ENCODE peak calls at places on chromosome 2, in eight cellular contexts. K is cardiac muscle cell, F is neural progenitor cell, I is small intestine, S is stomach, Z is IMR-90, C is uterus, A is tibial nerve. O is an unnamed sample. For H3K4me1, the result is how much of the 10 kb centered on the place peaks cover.

GRCh38 chr2:9782197-9782719 is 61.0 kb upstream of the TAF1B start:
- DNase-seq in S (no peak), A (no peak), C (no peak), K (no peak), F (no peak), Z (no peak), I (peak), O (no peak)

GRCh38 chr2:31335921-31336570 is 78.5 kb downstream of the XDH start:
- DNase-seq in S (no peak), C (no peak), K (no peak), A (no peak), Z (peak), F (no peak), I (no peak), O (no peak)

GRCh38 chr2:172226244-172227061 is 123.8 kb upstream of the DLX2 start:
- DNase-seq in A (no peak), Z (no peak), C (no peak), I (peak), F (no peak), K (no peak), S (peak), O (no peak)

GRCh38 chr2:226953826-226954225 is 118.0 kb downstream of the RHBDD1 start:
- DNase-seq in Z (no peak), C (no peak), I (no peak), S (no peak), A (no peak), K (no peak), F (no peak), O (no peak)

GRCh38 chr2:229870903-229871650 is 50.7 kb downstream of the TRIP12 start:
- DNase-seq in Z (peak), F (no peak), C (no peak), I (no peak), A (no peak), S (no peak), K (no peak), O (no peak)

GRCh38 chr2:159010340-159010739 is 41.9 kb downstream of the TANC1 start:
- DNase-seq in C (no peak), I (no peak), K (no peak), A (no peak), Z (peak), S (no peak), F (no peak), O (no peak)

GRCh38 chr2:188725981-188726380 is 248.2 kb upstream of the COL3A1 start:
- DNase-seq in I (no peak), F (no peak), Z (peak), K (no peak), S (no peak), C (no peak), A (no peak), O (no peak)

GRCh38 chr2:170763232-170763631 is 6.9 kb upstream of the ERICH2 start:
- DNase-seq in K (no peak), S (no peak), F (no peak), Z (no peak), C (no peak), I (no peak), A (no peak), O (no peak)

GRCh38 chr2:15770606-15771005 is 169.7 kb upstream of the MYCN start:
- DNase-seq in Z (no peak), S (no peak), A (no peak), C (no peak), F (no peak), K (no peak), I (no peak), O (no peak)

GRCh38 chr2:225582355-225583116 is 183.0 kb downstream of the NYAP2 start:
- DNase-seq in Z (no peak), A (no peak), K (no peak), C (no peak), F (no peak), S (no peak), I (no peak), O (no peak)

GRCh38 chr2:241309684-241310117 is 5.8 kb downstream of the HDLBP start:
- DNase-seq in Z (peak), F (no peak), I (peak), A (no peak), C (no peak), K (no peak), S (peak), O (no peak)

GRCh38 chr2:225124311-225124832 is 82.1 kb upstream of the DOCK10 start:
- DNase-seq in S (no peak), K (no peak), A (no peak), Z (peak), I (no peak), F (no peak), C (no peak), O (no peak)

GRCh38 chr2:9030882-9031645 is 27.6 kb upstream of the MBOAT2 start:
- DNase-seq in C (no peak), K (no peak), F (no peak), S (no peak), I (no peak), A (no peak), Z (peak), O (no peak)

GRCh38 chr2:217899231-217900009 is 103.4 kb downstream of the TNS1 start:
- DNase-seq in S (peak), C (peak), K (peak), I (peak), F (peak), A (peak), Z (peak), O (peak)

GRCh38 chr2:101815154-101815553 is 117.6 kb downstream of the MAP4K4 start:
- DNase-seq in I (no peak), C (no peak), K (no peak), S (no peak), A (no peak), Z (no peak), F (no peak), O (no peak)

GRCh38 chr2:33777791-33778190 is 178.7 kb upstream of the FAM98A start:
- DNase-seq in F (no peak), Z (no peak), S (no peak), A (no peak), K (no peak), I (no peak), C (no peak), O (no peak)

GRCh38 chr2:16774091-16774490 is 108.5 kb upstream of the CYRIA start:
- DNase-seq in C (no peak), S (no peak), I (no peak), Z (no peak), F (no peak), A (no peak), K (no peak), O (no peak)

GRCh38 chr2:39240758-39241157 is 3.0 kb downstream of the CDKL4 start:
- DNase-seq in K (no peak), F (no peak), I (no peak), Z (no peak), S (no peak), C (no peak), A (no peak), O (no peak)
- H3K4me1 ChIP-seq in K (under half), F (under half), I (under half), Z (under half), S (under half), C (under half), A (under half), O (under half)

DNA sequence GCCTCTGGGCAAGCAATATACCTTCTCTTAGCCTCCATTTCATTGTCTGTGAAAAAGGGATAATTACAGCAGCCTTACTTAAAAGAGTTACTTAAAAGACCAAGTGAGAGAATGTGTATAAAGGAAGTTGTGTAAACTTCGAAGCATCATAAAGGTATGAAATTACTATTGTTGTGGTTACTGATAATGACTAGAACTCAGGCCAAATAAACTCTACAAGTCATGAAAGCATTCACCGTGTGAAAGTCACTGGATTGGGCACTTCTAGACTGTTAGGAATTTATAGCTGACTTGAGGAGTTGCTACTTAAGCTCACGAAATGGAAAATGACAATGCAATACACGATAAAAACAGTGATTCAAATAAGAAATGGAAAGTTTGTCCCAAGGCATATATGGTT is 67.4 kb upstream of the HAAO start:
- DNase-seq in I (no peak), S (no peak), C (no peak), Z (no peak), A (no peak), F (no peak), K (no peak), O (no peak)
- H3K4me1 ChIP-seq in I (under half), S (under half), C (under half), Z (under half), A (under half), F (under half), K (under half), O (under half)

GRCh38 chr2:36368438-36368837 is 12.9 kb downstream of the CRIM1 start:
- DNase-seq in K (no peak), S (no peak), F (no peak), C (no peak), Z (no peak), I (no peak), A (no peak), O (no peak)

GRCh38 chr2:36369711-36370110 is 14.1 kb downstream of the CRIM1 start:
- DNase-seq in F (no peak), C (no peak), Z (no peak), S (no peak), I (no peak), K (no peak), A (no peak), O (no peak)

GRCh38 chr2:36369163-36369562 is 13.6 kb downstream of the CRIM1 start:
- DNase-seq in K (no peak), Z (no peak), F (no peak), S (no peak), A (no peak), C (no peak), I (no peak), O (no peak)

GRCh38 chr2:36367497-36368353 is 12.1 kb downstream of the CRIM1 start:
- DNase-seq in C (no peak), I (peak), Z (no peak), K (no peak), F (peak), S (no peak), A (no peak), O (no peak)

GRCh38 chr2:36366491-36367120 is 11.0 kb downstream of the CRIM1 start:
- DNase-seq in Z (no peak), A (no peak), F (no peak), S (no peak), K (no peak), C (no peak), I (no peak), O (no peak)
- H3K4me1 ChIP-seq in Z (under half), A (half or more), F (half or more), S (under half), K (under half), C (under half), I (under half), O (half or more)

DNA sequence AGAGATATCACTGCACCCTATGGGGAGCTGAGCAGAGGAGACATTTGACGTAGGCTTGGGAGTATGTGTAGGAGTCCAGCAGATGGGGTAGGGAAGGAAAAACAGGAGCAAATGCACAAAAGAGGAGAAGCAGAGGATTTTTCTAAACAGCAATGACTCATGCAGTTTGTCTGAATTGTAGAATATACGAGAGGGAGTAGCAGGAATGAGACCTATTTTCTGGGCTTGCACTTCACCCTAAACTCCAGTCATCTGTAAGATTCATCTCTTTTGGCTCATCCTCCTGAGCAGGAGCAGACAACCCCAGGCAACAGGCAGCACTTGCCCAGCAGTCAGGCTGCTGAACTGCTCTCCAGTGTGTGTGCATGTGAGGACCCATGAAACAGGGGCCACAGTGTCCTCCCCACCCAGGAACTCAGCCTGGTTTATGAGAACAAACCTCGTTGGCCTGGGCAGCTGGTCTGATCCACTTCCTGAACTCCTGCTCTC is 100.2 kb upstream of the CDC42EP3 start:
- DNase-seq in S (no peak), A (no peak), C (peak), K (no peak), I (no peak), Z (peak), F (no peak), O (no peak)
- H3K4me1 ChIP-seq in S (under half), A (half or more), C (under half), K (under half), I (under half), Z (under half), F (under half), O (under half)

GRCh38 chr2:69082430-69082997 is 69.5 kb downstream of the ANTXR1 start:
- DNase-seq in I (peak), K (no peak), S (peak), F (no peak), Z (peak), A (peak), C (peak), O (peak)

GRCh38 chr2:69083126-69083733 is 70.3 kb downstream of the ANTXR1 start:
- DNase-seq in F (no peak), A (no peak), S (no peak), Z (peak), K (no peak), C (no peak), I (no peak), O (no peak)

GRCh38 chr2:69081757-69082156 is 68.8 kb downstream of the ANTXR1 start:
- DNase-seq in A (no peak), F (no peak), S (no peak), C (no peak), K (no peak), Z (no peak), I (no peak), O (no peak)

GRCh38 chr2:69086466-69086865 is 73.5 kb downstream of the ANTXR1 start:
- DNase-seq in Z (no peak), A (no peak), F (no peak), S (no peak), C (no peak), I (no peak), K (no peak), O (no peak)

GRCh38 chr2:69084492-69084891 is 71.5 kb downstream of the ANTXR1 start:
- DNase-seq in A (no peak), F (no peak), K (no peak), I (no peak), C (no peak), Z (no peak), S (no peak), O (no peak)
- H3K4me1 ChIP-seq in A (half or more), F (under half), K (under half), I (under half), C (under half), Z (under half), S (under half), O (under half)

DNA sequence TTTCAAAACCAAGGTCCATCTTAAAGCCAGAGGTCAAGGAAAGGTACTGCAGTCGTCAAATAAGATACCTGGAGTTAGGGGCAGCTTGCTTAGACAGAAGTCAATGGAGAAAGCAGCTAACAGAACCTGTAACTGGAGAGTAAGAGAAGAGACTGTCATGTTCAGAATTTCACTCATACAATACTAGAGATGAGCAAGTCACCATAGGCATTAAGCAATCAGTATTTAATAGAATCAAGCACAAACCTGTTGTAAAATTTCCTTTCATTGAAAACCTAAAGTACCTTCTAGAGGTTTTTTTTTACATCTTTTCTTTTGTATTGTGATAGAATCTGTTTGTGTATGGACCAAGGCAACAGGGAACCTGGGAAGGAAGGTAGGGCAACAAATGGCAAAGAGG is 183.4 kb upstream of the ERBB4 start:
- DNase-seq in C (no peak), A (no peak), I (no peak), F (no peak), K (no peak), S (no peak), Z (no peak), O (no peak)
- H3K4me1 ChIP-seq in C (under half), A (under half), I (under half), F (under half), K (under half), S (under half), Z (under half), O (half or more)

GRCh38 chr2:98509542-98510321 is 65.1 kb downstream of the INPP4A start:
- DNase-seq in C (no peak), A (no peak), Z (no peak), I (no peak), K (no peak), S (no peak), F (no peak), O (no peak)
- H3K4me1 ChIP-seq in C (under half), A (half or more), Z (under half), I (under half), K (under half), S (under half), F (under half), O (under half)